ENCODE peak calls at places on chromosomes 1 and 21, in eight cellular contexts. H is CD4-positive, alpha-beta memory T cell; Z is naive thymus-derived CD4-positive, alpha-beta T cell; O is substantia nigra; D is sigmoid colon; I is breast epithelium; P is CD8-positive, alpha-beta T cell; G is heart right ventricle. W is an unnamed sample.

GRCh38 chr1:53176452-53177344 is 19.9 kb upstream of the CPT2 start:
- DNase-seq in H (no peak), Z (no peak), O (no peak), D (peak), I (no peak), P (no peak), G (peak), W (no peak)

GRCh38 chr1:25858906-25859789 is at the start of gene AUNIP:
- DNase-seq in H (peak), Z (peak), O (peak), D (peak), I (peak), P (peak), G (peak), W (peak)

GRCh38 chr1:51768971-51769601 is 109.4 kb downstream of the NRDC start:
- DNase-seq in H (peak), Z (peak), O (no peak), D (no peak), I (no peak), P (no peak), G (no peak), W (no peak)

GRCh38 chr1:26165126-26165892 is 3.5 kb downstream of the C1orf232 start:
- DNase-seq in H (no peak), Z (no peak), O (no peak), D (no peak), I (no peak), P (no peak), G (no peak), W (no peak)

GRCh38 chr1:152162826-152163463 is 3.9 kb upstream of the RPTN start:
- DNase-seq in H (no peak), Z (no peak), O (no peak), D (no peak), I (no peak), P (no peak), G (no peak), W (no peak)

GRCh38 chr1:15430787-15431570 is 7.3 kb upstream of the CTRC start:
- DNase-seq in H (peak), Z (peak), O (peak), D (no peak), I (no peak), P (peak), G (peak), W (peak)

GRCh38 chr1:26677306-26678115 is 18.3 kb upstream of the ARID1A start:
- DNase-seq in H (peak), Z (peak), O (no peak), D (peak), I (peak), P (peak), G (peak), W (peak)

GRCh38 chr1:61606448-61607312 is 118.3 kb downstream of the TM2D1 start:
- DNase-seq in H (no peak), Z (no peak), O (no peak), D (peak), I (no peak), P (no peak), G (peak), W (peak)

GRCh38 chr1:208809876-208810275 is 565.7 kb upstream of the PLXNA2 start:
- DNase-seq in H (no peak), Z (no peak), O (no peak), D (no peak), I (no peak), P (no peak), G (no peak), W (no peak)

GRCh38 chr1:40818264-40818961 is 34.8 kb downstream of the KCNQ4 start:
- DNase-seq in H (peak), Z (peak), O (no peak), D (no peak), I (peak), P (peak), G (peak), W (peak)

GRCh38 chr1:162285149-162285561 is 91.5 kb downstream of the SPATA46 start:
- DNase-seq in H (no peak), Z (no peak), O (no peak), D (no peak), I (peak), P (no peak), G (peak), W (no peak)

GRCh38 chr1:40357625-40358024 is 15.9 kb upstream of the SMAP2 start:
- DNase-seq in H (no peak), Z (no peak), O (no peak), D (no peak), I (no peak), P (no peak), G (no peak), W (no peak)

GRCh38 chr1:229430761-229431269 is 3.1 kb downstream of the ACTA1 start:
- DNase-seq in H (peak), Z (peak), O (no peak), D (no peak), I (no peak), P (no peak), G (peak), W (peak)

GRCh38 chr1:234515821-234516241 is 36.9 kb upstream of the TARBP1 start:
- DNase-seq in H (no peak), Z (no peak), O (no peak), D (no peak), I (no peak), P (no peak), G (no peak), W (no peak)

GRCh38 chr1:204523605-204524215 is 7.5 kb downstream of the MDM4 start:
- DNase-seq in H (no peak), Z (no peak), O (no peak), D (no peak), I (no peak), P (no peak), G (no peak), W (no peak)

GRCh38 chr1:12158362-12159092 is 8.3 kb upstream of the TNFRSF1B start:
- DNase-seq in H (no peak), Z (no peak), O (no peak), D (no peak), I (no peak), P (no peak), G (no peak), W (no peak)

GRCh38 chr1:248822148-248823032 is 3.3 kb downstream of the SH3BP5L start:
- DNase-seq in H (no peak), Z (no peak), O (no peak), D (no peak), I (no peak), P (no peak), G (no peak), W (no peak)

GRCh38 chr1:40182956-40183710 is 21.9 kb downstream of the RLF start:
- DNase-seq in H (peak), Z (peak), O (no peak), D (no peak), I (no peak), P (no peak), G (no peak), W (no peak)

GRCh38 chr1:46717654-46718053 is 1.3 kb downstream of the EFCAB14 start:
- DNase-seq in H (no peak), Z (no peak), O (no peak), D (no peak), I (no peak), P (no peak), G (no peak), W (no peak)

GRCh38 chr1:107618539-107618938 is 346.4 kb downstream of the VAV3 start:
- DNase-seq in H (no peak), Z (no peak), O (no peak), D (no peak), I (no peak), P (no peak), G (no peak), W (no peak)

GRCh38 chr21:39182484-39183271 is 573 bp downstream of the PSMG1 start:
- DNase-seq in H (no peak), Z (no peak), O (no peak), D (peak), I (no peak), P (peak), G (peak), W (no peak)

GRCh38 chr1:173206816-173207595 is at the start of gene TNFSF4:
- DNase-seq in H (no peak), Z (peak), O (no peak), D (no peak), I (no peak), P (no peak), G (no peak), W (no peak)

GRCh38 chr1:18541046-18541795 is 60.5 kb downstream of the KLHDC7A start:
- DNase-seq in H (no peak), Z (no peak), O (no peak), D (no peak), I (no peak), P (no peak), G (no peak), W (no peak)

GRCh38 chr1:17128361-17128760 is 9.1 kb upstream of the PADI2 start:
- DNase-seq in H (no peak), Z (no peak), O (no peak), D (no peak), I (no peak), P (no peak), G (no peak), W (no peak)

GRCh38 chr21:41847066-41847804 is 31.9 kb downstream of the PRDM15 start:
- DNase-seq in H (no peak), Z (no peak), O (no peak), D (peak), I (no peak), P (no peak), G (no peak), W (no peak)

GRCh38 chr1:149962736-149963135 is 26.1 kb upstream of the MTMR11 start:
- DNase-seq in H (no peak), Z (no peak), O (no peak), D (no peak), I (no peak), P (no peak), G (no peak), W (no peak)

GRCh38 chr1:27603320-27603961 is 503 bp downstream of the AHDC1 start:
- DNase-seq in H (no peak), Z (no peak), O (no peak), D (no peak), I (no peak), P (no peak), G (no peak), W (no peak)

GRCh38 chr1:185170291-185170848 is 13.4 kb downstream of the SWT1 start:
- DNase-seq in H (peak), Z (peak), O (no peak), D (no peak), I (no peak), P (no peak), G (peak), W (peak)

GRCh38 chr1:40948741-40949528 is 30.6 kb upstream of the CTPS1 start:
- DNase-seq in H (peak), Z (peak), O (peak), D (peak), I (peak), P (peak), G (peak), W (peak)

GRCh38 chr1:168468042-168468809 is 75.6 kb downstream of the XCL2 start:
- DNase-seq in H (no peak), Z (no peak), O (no peak), D (no peak), I (no peak), P (no peak), G (no peak), W (no peak)

GRCh38 chr1:12121212-12122000 is 45.4 kb upstream of the TNFRSF1B start:
- DNase-seq in H (peak), Z (no peak), O (no peak), D (no peak), I (no peak), P (no peak), G (no peak), W (no peak)

DNA sequence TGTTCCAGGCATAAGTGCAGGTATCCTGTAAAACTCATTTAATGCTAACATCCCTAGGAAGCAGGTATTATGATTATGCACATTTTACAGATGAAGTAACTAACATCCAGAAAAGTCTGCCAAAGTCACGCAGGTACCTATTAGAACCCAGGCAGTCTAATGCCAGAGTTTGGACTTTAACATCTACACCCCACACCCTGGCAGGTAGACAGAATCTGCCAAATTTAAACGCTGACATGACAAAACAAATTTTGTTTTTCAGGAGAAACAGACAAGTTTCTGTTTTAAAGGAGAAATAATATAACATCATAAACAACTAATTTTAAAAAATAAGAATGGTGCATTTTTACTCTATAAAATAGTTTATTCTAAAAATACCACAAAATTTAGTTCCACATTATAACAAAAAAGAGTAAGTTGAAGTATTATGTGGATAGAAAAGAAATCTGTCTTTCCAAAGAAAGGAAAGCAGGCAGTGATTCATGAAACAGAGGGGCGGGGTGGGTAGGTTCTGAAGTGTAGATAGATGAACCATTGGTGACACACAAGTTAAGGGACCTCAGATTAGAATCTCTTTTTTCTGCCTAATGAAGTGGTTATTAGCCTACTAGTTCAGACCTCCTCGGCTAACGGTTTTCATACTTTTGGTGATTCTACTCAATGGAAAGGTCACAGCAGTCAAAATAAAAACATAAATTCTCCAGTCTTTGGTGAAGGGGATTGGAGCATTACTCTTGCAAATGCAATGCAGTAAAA is 1.7 kb downstream of the ASPM start:
- DNase-seq in H (no peak), Z (no peak), O (no peak), D (no peak), I (no peak), P (no peak), G (no peak), W (no peak)
- H3K27ac ChIP-seq in H (no peak), Z (no peak), O (no peak), D (no peak), I (no peak), P (no peak), G (no peak), W (no peak)

GRCh38 chr1:10781137-10781536 is 15.3 kb downstream of the CASZ1 start:
- DNase-seq in H (no peak), Z (no peak), O (no peak), D (no peak), I (no peak), P (no peak), G (no peak), W (no peak)

GRCh38 chr1:10777749-10778574 is 18.5 kb downstream of the CASZ1 start:
- DNase-seq in H (no peak), Z (no peak), O (no peak), D (no peak), I (no peak), P (no peak), G (no peak), W (no peak)

GRCh38 chr1:10779201-10779600 is 17.2 kb downstream of the CASZ1 start:
- DNase-seq in H (no peak), Z (no peak), O (no peak), D (no peak), I (no peak), P (no peak), G (no peak), W (no peak)

GRCh38 chr1:10778640-10779039 is 17.8 kb downstream of the CASZ1 start:
- DNase-seq in H (no peak), Z (no peak), O (no peak), D (no peak), I (no peak), P (no peak), G (no peak), W (no peak)

GRCh38 chr1:10779841-10780240 is 16.6 kb downstream of the CASZ1 start:
- DNase-seq in H (no peak), Z (no peak), O (no peak), D (no peak), I (no peak), P (no peak), G (no peak), W (no peak)
- H3K27ac ChIP-seq in H (no peak), Z (no peak), O (no peak), D (peak), I (peak), P (no peak), G (no peak), W (no peak)

GRCh38 chr1:23543707-23544443 is 12.8 kb upstream of the E2F2 start:
- DNase-seq in H (no peak), Z (no peak), O (no peak), D (no peak), I (no peak), P (no peak), G (no peak), W (no peak)

GRCh38 chr1:23545851-23546250 is 13.4 kb downstream of the ID3 start:
- DNase-seq in H (no peak), Z (no peak), O (no peak), D (no peak), I (no peak), P (no peak), G (no peak), W (no peak)

GRCh38 chr1:23548704-23549143 is 10.6 kb downstream of the ID3 start:
- DNase-seq in H (no peak), Z (no peak), O (no peak), D (peak), I (no peak), P (no peak), G (peak), W (no peak)

GRCh38 chr1:23544444-23545389 is 13.7 kb upstream of the E2F2 start:
- DNase-seq in H (peak), Z (peak), O (no peak), D (peak), I (peak), P (peak), G (peak), W (peak)

GRCh38 chr1:23546897-23547596 is 12.3 kb downstream of the ID3 start:
- DNase-seq in H (no peak), Z (no peak), O (no peak), D (no peak), I (no peak), P (no peak), G (no peak), W (no peak)
- H3K27ac ChIP-seq in H (no peak), Z (no peak), O (no peak), D (no peak), I (no peak), P (no peak), G (no peak), W (no peak)

DNA sequence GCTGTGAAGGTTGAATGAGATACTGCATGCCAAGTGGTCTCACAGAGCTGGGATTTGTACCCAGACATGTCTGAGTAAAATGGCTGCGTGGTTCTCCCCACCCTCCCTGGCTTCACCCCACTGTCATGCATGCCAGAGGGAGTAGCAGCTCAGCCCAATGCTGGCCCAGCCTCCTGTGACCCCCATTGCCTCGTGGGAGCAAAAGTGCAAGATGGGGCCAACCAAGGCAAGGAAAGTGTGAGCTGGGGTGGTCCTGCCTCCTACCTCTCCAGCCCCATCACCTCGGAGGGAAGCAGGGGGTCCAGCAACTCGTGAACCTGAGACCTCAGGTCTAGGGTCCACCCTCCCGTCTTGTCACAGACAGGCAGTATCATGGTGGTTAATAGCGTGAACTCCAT is 209.8 kb upstream of the GRIK3 start:
- DNase-seq in H (no peak), Z (no peak), O (no peak), D (no peak), I (no peak), P (no peak), G (no peak), W (no peak)
- H3K27ac ChIP-seq in H (no peak), Z (no peak), O (no peak), D (no peak), I (no peak), P (no peak), G (no peak), W (no peak)

GRCh38 chr1:225928186-225929175 is 4.4 kb upstream of the PYCR2 start:
- DNase-seq in H (peak), Z (peak), O (no peak), D (no peak), I (no peak), P (no peak), G (no peak), W (no peak)
- H3K27ac ChIP-seq in H (no peak), Z (peak), O (no peak), D (no peak), I (no peak), P (peak), G (no peak), W (no peak)

DNA sequence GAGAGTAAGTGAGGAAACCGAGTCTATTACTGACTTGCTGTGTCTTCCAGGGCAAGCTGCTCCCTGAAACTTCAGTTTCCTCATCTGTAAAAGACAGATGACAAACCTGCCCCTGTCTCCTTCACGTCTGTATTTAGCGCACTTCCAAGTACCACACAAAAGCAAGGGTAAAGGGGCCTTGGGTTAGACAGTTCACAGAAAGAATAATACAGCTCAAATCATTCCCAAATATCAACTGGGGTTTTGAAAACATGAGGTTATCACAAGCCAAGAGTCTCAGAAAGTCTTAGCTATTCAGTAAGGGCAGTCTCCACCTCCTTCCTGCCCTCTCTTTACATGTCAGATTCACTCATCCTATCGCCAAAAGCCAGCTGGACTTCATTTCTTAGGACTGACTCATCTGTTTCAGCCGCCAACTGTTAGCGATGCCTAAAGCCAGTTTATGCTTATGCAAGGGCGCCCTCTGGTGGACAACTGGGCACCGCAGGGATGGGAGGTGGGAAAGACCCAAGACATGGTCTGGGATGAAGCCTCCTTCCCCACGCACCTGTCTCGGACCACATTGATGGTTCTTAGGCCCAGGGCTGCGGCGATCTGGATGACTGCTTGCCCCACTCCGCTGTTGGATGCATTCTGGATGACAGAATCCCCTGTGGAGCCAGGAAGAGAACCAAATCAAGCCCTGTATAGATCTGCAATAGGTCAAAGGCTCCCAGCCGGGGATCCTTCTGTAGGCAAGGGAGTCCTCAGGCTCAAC is 21.1 kb upstream of the SRSF4 start:
- DNase-seq in H (peak), Z (peak), O (peak), D (peak), I (peak), P (peak), G (peak), W (peak)
- H3K27ac ChIP-seq in H (no peak), Z (no peak), O (peak), D (peak), I (peak), P (no peak), G (peak), W (peak)

GRCh38 chr1:222465211-222466041 is 82.5 kb downstream of the HHIPL2 start:
- DNase-seq in H (peak), Z (peak), O (peak), D (peak), I (peak), P (peak), G (peak), W (peak)

GRCh38 chr1:222463059-222463730 is 84.7 kb downstream of the HHIPL2 start:
- DNase-seq in H (no peak), Z (no peak), O (no peak), D (no peak), I (no peak), P (no peak), G (no peak), W (no peak)

GRCh38 chr1:222466150-222466865 is 81.6 kb downstream of the HHIPL2 start:
- DNase-seq in H (no peak), Z (no peak), O (no peak), D (no peak), I (no peak), P (no peak), G (no peak), W (no peak)

GRCh38 chr1:222462598-222462997 is 85.3 kb downstream of the HHIPL2 start:
- DNase-seq in H (no peak), Z (no peak), O (no peak), D (no peak), I (no peak), P (no peak), G (no peak), W (no peak)

DNA sequence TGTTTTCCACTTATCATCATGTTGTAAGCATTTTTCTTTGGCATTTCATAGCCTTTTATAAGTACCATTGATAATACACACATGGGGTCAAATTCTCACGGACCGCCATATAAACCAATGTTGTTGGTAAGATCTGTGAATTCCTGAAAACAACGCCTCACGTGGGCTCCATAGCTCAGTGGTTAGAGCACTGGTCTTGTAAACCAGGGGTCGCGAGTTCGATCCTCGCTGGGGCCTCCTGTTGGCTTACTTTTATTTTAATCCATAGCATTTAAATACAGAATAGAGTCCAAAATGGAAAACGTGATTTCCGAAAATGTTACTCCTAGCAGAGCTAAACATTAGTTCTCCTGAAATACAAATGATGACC is 83.1 kb downstream of the HHIPL2 start:
- DNase-seq in H (peak), Z (peak), O (peak), D (peak), I (no peak), P (peak), G (peak), W (no peak)
- H3K27ac ChIP-seq in H (no peak), Z (peak), O (peak), D (peak), I (peak), P (no peak), G (peak), W (peak)

W was measured in tibial nerve.